ENCODE peak calls at places on chromosomes 5 and 9, in eight cellular contexts. One of them, this sample, is unnamed.
A peak's percentile ranks its signal among the peaks of the same experiment; 100 is the strongest.

GRCh38 chr5:108983456-108984092 is 235.9 kb downstream of the FER start:
- DNase-seq in Peyer's patch: no peak
- DNase-seq in A172: no peak
- DNase-seq in RWPE1: no peak
- DNase-seq in stimulated activated CD8-positive, alpha-beta memory T cell treated with anti-CD3 and anti-CD28 coated beads, Interleukin-7, amount 100 ng/mL, for 1 hour: no peak
- DNase-seq in Jurkat, Clone E6-1: no peak
- DNase-seq in occipital lobe: no peak
- DNase-seq in GM23248: peak; percentile 60
- DNase-seq in this sample: no peak

GRCh38 chr5:160021818-160022446 is 13.0 kb downstream of the TTC1 start:
- DNase-seq in Peyer's patch: peak; percentile 32
- DNase-seq in A172: peak; percentile 55
- DNase-seq in RWPE1: peak; percentile 71
- DNase-seq in stimulated activated CD8-positive, alpha-beta memory T cell treated with anti-CD3 and anti-CD28 coated beads, Interleukin-7, amount 100 ng/mL, for 1 hour: peak; percentile 11
- DNase-seq in Jurkat, Clone E6-1: peak; percentile 63
- DNase-seq in occipital lobe: peak; percentile 16
- DNase-seq in GM23248: peak; percentile 72
- DNase-seq in this sample: peak; percentile 37

GRCh38 chr5:73564018-73564417 is 1.4 kb downstream of the ANKRA2 start:
- DNase-seq in Peyer's patch: no peak
- DNase-seq in A172: no peak
- DNase-seq in RWPE1: no peak
- DNase-seq in stimulated activated CD8-positive, alpha-beta memory T cell treated with anti-CD3 and anti-CD28 coated beads, Interleukin-7, amount 100 ng/mL, for 1 hour: no peak
- DNase-seq in Jurkat, Clone E6-1: no peak
- DNase-seq in occipital lobe: no peak
- DNase-seq in GM23248: peak; percentile 29
- DNase-seq in this sample: no peak

GRCh38 chr5:114412509-114413171 is 50.8 kb downstream of the KCNN2 start:
- DNase-seq in Peyer's patch: no peak
- DNase-seq in A172: peak; percentile 76
- DNase-seq in RWPE1: peak; percentile 55
- DNase-seq in stimulated activated CD8-positive, alpha-beta memory T cell treated with anti-CD3 and anti-CD28 coated beads, Interleukin-7, amount 100 ng/mL, for 1 hour: no peak
- DNase-seq in Jurkat, Clone E6-1: no peak
- DNase-seq in occipital lobe: no peak
- DNase-seq in GM23248: peak; percentile 60
- DNase-seq in this sample: peak; percentile 45

GRCh38 chr5:147911427-147911826 is 5.1 kb upstream of the C5orf46 start:
- DNase-seq in Peyer's patch: no peak
- DNase-seq in A172: no peak
- DNase-seq in RWPE1: no peak
- DNase-seq in stimulated activated CD8-positive, alpha-beta memory T cell treated with anti-CD3 and anti-CD28 coated beads, Interleukin-7, amount 100 ng/mL, for 1 hour: no peak
- DNase-seq in Jurkat, Clone E6-1: no peak
- DNase-seq in occipital lobe: no peak
- DNase-seq in GM23248: no peak
- DNase-seq in this sample: no peak

GRCh38 chr5:146130440-146131045 is 25.2 kb upstream of the PLAC8L1 start:
- DNase-seq in Peyer's patch: no peak
- DNase-seq in A172: peak; percentile 33
- DNase-seq in RWPE1: peak; percentile 11
- DNase-seq in stimulated activated CD8-positive, alpha-beta memory T cell treated with anti-CD3 and anti-CD28 coated beads, Interleukin-7, amount 100 ng/mL, for 1 hour: no peak
- DNase-seq in Jurkat, Clone E6-1: no peak
- DNase-seq in occipital lobe: no peak
- DNase-seq in GM23248: peak; percentile 66
- DNase-seq in this sample: peak; percentile 0

GRCh38 chr9:35538361-35539234 is 48.7 kb downstream of the RUSC2 start:
- DNase-seq in Peyer's patch: no peak
- DNase-seq in A172: peak; percentile 11
- DNase-seq in RWPE1: no peak
- DNase-seq in stimulated activated CD8-positive, alpha-beta memory T cell treated with anti-CD3 and anti-CD28 coated beads, Interleukin-7, amount 100 ng/mL, for 1 hour: no peak
- DNase-seq in Jurkat, Clone E6-1: no peak
- DNase-seq in occipital lobe: peak; percentile 69
- DNase-seq in GM23248: peak; percentile 90
- DNase-seq in this sample: no peak

GRCh38 chr5:35736280-35736679 is 118.6 kb downstream of the SPEF2 start:
- DNase-seq in Peyer's patch: no peak
- DNase-seq in A172: no peak
- DNase-seq in RWPE1: no peak
- DNase-seq in stimulated activated CD8-positive, alpha-beta memory T cell treated with anti-CD3 and anti-CD28 coated beads, Interleukin-7, amount 100 ng/mL, for 1 hour: no peak
- DNase-seq in Jurkat, Clone E6-1: no peak
- DNase-seq in occipital lobe: no peak
- DNase-seq in GM23248: peak; percentile 24
- DNase-seq in this sample: no peak

GRCh38 chr5:148623741-148624140 is 30.6 kb downstream of the HTR4 start:
- DNase-seq in Peyer's patch: no peak
- DNase-seq in A172: peak; percentile 84
- DNase-seq in RWPE1: peak; percentile 88
- DNase-seq in stimulated activated CD8-positive, alpha-beta memory T cell treated with anti-CD3 and anti-CD28 coated beads, Interleukin-7, amount 100 ng/mL, for 1 hour: no peak
- DNase-seq in Jurkat, Clone E6-1: no peak
- DNase-seq in occipital lobe: no peak
- DNase-seq in GM23248: no peak
- DNase-seq in this sample: peak; percentile 2

GRCh38 chr5:78653969-78654368 is 5.4 kb upstream of the LHFPL2 start:
- DNase-seq in Peyer's patch: no peak
- DNase-seq in A172: no peak
- DNase-seq in RWPE1: no peak
- DNase-seq in stimulated activated CD8-positive, alpha-beta memory T cell treated with anti-CD3 and anti-CD28 coated beads, Interleukin-7, amount 100 ng/mL, for 1 hour: no peak
- DNase-seq in Jurkat, Clone E6-1: no peak
- DNase-seq in occipital lobe: no peak
- DNase-seq in GM23248: no peak
- DNase-seq in this sample: no peak

GRCh38 chr5:139774980-139775654 is 20.5 kb upstream of the PSD2 start:
- DNase-seq in Peyer's patch: peak; percentile 76
- DNase-seq in A172: no peak
- DNase-seq in RWPE1: peak; percentile 71
- DNase-seq in stimulated activated CD8-positive, alpha-beta memory T cell treated with anti-CD3 and anti-CD28 coated beads, Interleukin-7, amount 100 ng/mL, for 1 hour: peak; percentile 67
- DNase-seq in Jurkat, Clone E6-1: peak; percentile 29
- DNase-seq in occipital lobe: peak; percentile 54
- DNase-seq in GM23248: peak; percentile 78
- DNase-seq in this sample: peak; percentile 23

GRCh38 chr9:88803551-88804288 is 187.5 kb upstream of the S1PR3 start:
- DNase-seq in Peyer's patch: no peak
- DNase-seq in A172: no peak
- DNase-seq in RWPE1: no peak
- DNase-seq in stimulated activated CD8-positive, alpha-beta memory T cell treated with anti-CD3 and anti-CD28 coated beads, Interleukin-7, amount 100 ng/mL, for 1 hour: no peak
- DNase-seq in Jurkat, Clone E6-1: no peak
- DNase-seq in occipital lobe: no peak
- DNase-seq in GM23248: no peak
- DNase-seq in this sample: no peak

GRCh38 chr5:141947366-141947765 is 10.6 kb downstream of the PCDH12 start:
- DNase-seq in Peyer's patch: no peak
- DNase-seq in A172: no peak
- DNase-seq in RWPE1: no peak
- DNase-seq in stimulated activated CD8-positive, alpha-beta memory T cell treated with anti-CD3 and anti-CD28 coated beads, Interleukin-7, amount 100 ng/mL, for 1 hour: no peak
- DNase-seq in Jurkat, Clone E6-1: no peak
- DNase-seq in occipital lobe: no peak
- DNase-seq in GM23248: no peak
- DNase-seq in this sample: no peak

GRCh38 chr5:125257057-125257970 is 510.9 kb upstream of the ZNF608 start:
- DNase-seq in Peyer's patch: no peak
- DNase-seq in A172: no peak
- DNase-seq in RWPE1: no peak
- DNase-seq in stimulated activated CD8-positive, alpha-beta memory T cell treated with anti-CD3 and anti-CD28 coated beads, Interleukin-7, amount 100 ng/mL, for 1 hour: no peak
- DNase-seq in Jurkat, Clone E6-1: no peak
- DNase-seq in occipital lobe: no peak
- DNase-seq in GM23248: peak; percentile 6
- DNase-seq in this sample: no peak

GRCh38 chr5:74641014-74641777 is 668 bp upstream of the ENC1 start:
- DNase-seq in Peyer's patch: peak; percentile 54
- DNase-seq in A172: peak; percentile 89
- DNase-seq in RWPE1: peak; percentile 70
- DNase-seq in stimulated activated CD8-positive, alpha-beta memory T cell treated with anti-CD3 and anti-CD28 coated beads, Interleukin-7, amount 100 ng/mL, for 1 hour: no peak
- DNase-seq in Jurkat, Clone E6-1: no peak
- DNase-seq in occipital lobe: peak; percentile 61
- DNase-seq in GM23248: peak; percentile 91
- DNase-seq in this sample: no peak

GRCh38 chr9:97564291-97565175 is 63.1 kb downstream of the TMOD1 start:
- DNase-seq in Peyer's patch: no peak
- DNase-seq in A172: peak; percentile 90
- DNase-seq in RWPE1: peak; percentile 30
- DNase-seq in stimulated activated CD8-positive, alpha-beta memory T cell treated with anti-CD3 and anti-CD28 coated beads, Interleukin-7, amount 100 ng/mL, for 1 hour: no peak
- DNase-seq in Jurkat, Clone E6-1: no peak
- DNase-seq in occipital lobe: peak; percentile 47
- DNase-seq in GM23248: peak; percentile 71
- DNase-seq in this sample: peak; percentile 59

GRCh38 chr9:137804908-137805356 is 72.7 kb upstream of the CACNA1B start:
- DNase-seq in Peyer's patch: no peak
- DNase-seq in A172: no peak
- DNase-seq in RWPE1: peak; percentile 40
- DNase-seq in stimulated activated CD8-positive, alpha-beta memory T cell treated with anti-CD3 and anti-CD28 coated beads, Interleukin-7, amount 100 ng/mL, for 1 hour: no peak
- DNase-seq in Jurkat, Clone E6-1: no peak
- DNase-seq in occipital lobe: no peak
- DNase-seq in GM23248: peak; percentile 47
- DNase-seq in this sample: no peak

GRCh38 chr5:10610058-10610457 is 46.2 kb downstream of the ANKRD33B start:
- DNase-seq in Peyer's patch: no peak
- DNase-seq in A172: no peak
- DNase-seq in RWPE1: no peak
- DNase-seq in stimulated activated CD8-positive, alpha-beta memory T cell treated with anti-CD3 and anti-CD28 coated beads, Interleukin-7, amount 100 ng/mL, for 1 hour: no peak
- DNase-seq in Jurkat, Clone E6-1: no peak
- DNase-seq in occipital lobe: no peak
- DNase-seq in GM23248: no peak
- DNase-seq in this sample: no peak

GRCh38 chr5:9324348-9325056 is 221.4 kb downstream of the SEMA5A start:
- DNase-seq in Peyer's patch: no peak
- DNase-seq in A172: peak; percentile 40
- DNase-seq in RWPE1: no peak
- DNase-seq in stimulated activated CD8-positive, alpha-beta memory T cell treated with anti-CD3 and anti-CD28 coated beads, Interleukin-7, amount 100 ng/mL, for 1 hour: no peak
- DNase-seq in Jurkat, Clone E6-1: no peak
- DNase-seq in occipital lobe: no peak
- DNase-seq in GM23248: no peak
- DNase-seq in this sample: no peak

GRCh38 chr5:1641041-1641440 is 117.3 kb upstream of the LPCAT1 start:
- DNase-seq in Peyer's patch: no peak
- DNase-seq in A172: no peak
- DNase-seq in RWPE1: no peak
- DNase-seq in stimulated activated CD8-positive, alpha-beta memory T cell treated with anti-CD3 and anti-CD28 coated beads, Interleukin-7, amount 100 ng/mL, for 1 hour: no peak
- DNase-seq in Jurkat, Clone E6-1: no peak
- DNase-seq in occipital lobe: no peak
- DNase-seq in GM23248: no peak
- DNase-seq in this sample: no peak

GRCh38 chr5:132017738-132018625 is 6.5 kb upstream of the ACSL6 start:
- DNase-seq in Peyer's patch: no peak
- DNase-seq in A172: no peak
- DNase-seq in RWPE1: no peak
- DNase-seq in stimulated activated CD8-positive, alpha-beta memory T cell treated with anti-CD3 and anti-CD28 coated beads, Interleukin-7, amount 100 ng/mL, for 1 hour: no peak
- DNase-seq in Jurkat, Clone E6-1: no peak
- DNase-seq in occipital lobe: no peak
- DNase-seq in GM23248: no peak
- DNase-seq in this sample: no peak

GRCh38 chr9:137307255-137308101 is 5.4 kb upstream of the NRARP start:
- DNase-seq in Peyer's patch: no peak
- DNase-seq in A172: no peak
- DNase-seq in RWPE1: no peak
- DNase-seq in stimulated activated CD8-positive, alpha-beta memory T cell treated with anti-CD3 and anti-CD28 coated beads, Interleukin-7, amount 100 ng/mL, for 1 hour: no peak
- DNase-seq in Jurkat, Clone E6-1: no peak
- DNase-seq in occipital lobe: no peak
- DNase-seq in GM23248: no peak
- DNase-seq in this sample: no peak

GRCh38 chr5:40594811-40595210 is 84.9 kb upstream of the PTGER4 start:
- DNase-seq in Peyer's patch: no peak
- DNase-seq in A172: no peak
- DNase-seq in RWPE1: no peak
- DNase-seq in stimulated activated CD8-positive, alpha-beta memory T cell treated with anti-CD3 and anti-CD28 coated beads, Interleukin-7, amount 100 ng/mL, for 1 hour: no peak
- DNase-seq in Jurkat, Clone E6-1: no peak
- DNase-seq in occipital lobe: no peak
- DNase-seq in GM23248: no peak
- DNase-seq in this sample: no peak

GRCh38 chr5:151053796-151054490 is 26.9 kb downstream of the TNIP1 start:
- DNase-seq in Peyer's patch: no peak
- DNase-seq in A172: no peak
- DNase-seq in RWPE1: no peak
- DNase-seq in stimulated activated CD8-positive, alpha-beta memory T cell treated with anti-CD3 and anti-CD28 coated beads, Interleukin-7, amount 100 ng/mL, for 1 hour: no peak
- DNase-seq in Jurkat, Clone E6-1: no peak
- DNase-seq in occipital lobe: no peak
- DNase-seq in GM23248: peak; percentile 36
- DNase-seq in this sample: no peak

GRCh38 chr5:148932355-148932935 is 106.0 kb downstream of the ADRB2 start:
- DNase-seq in Peyer's patch: no peak
- DNase-seq in A172: no peak
- DNase-seq in RWPE1: no peak
- DNase-seq in stimulated activated CD8-positive, alpha-beta memory T cell treated with anti-CD3 and anti-CD28 coated beads, Interleukin-7, amount 100 ng/mL, for 1 hour: no peak
- DNase-seq in Jurkat, Clone E6-1: no peak
- DNase-seq in occipital lobe: no peak
- DNase-seq in GM23248: peak; percentile 31
- DNase-seq in this sample: no peak

GRCh38 chr5:24363789-24364534 is 280.8 kb downstream of the CDH10 start:
- DNase-seq in Peyer's patch: no peak
- DNase-seq in A172: no peak
- DNase-seq in RWPE1: peak; percentile 7
- DNase-seq in stimulated activated CD8-positive, alpha-beta memory T cell treated with anti-CD3 and anti-CD28 coated beads, Interleukin-7, amount 100 ng/mL, for 1 hour: no peak
- DNase-seq in Jurkat, Clone E6-1: peak; percentile 22
- DNase-seq in occipital lobe: no peak
- DNase-seq in GM23248: no peak
- DNase-seq in this sample: no peak

GRCh38 chr9:124453586-124454191 is 3.4 kb downstream of the ADGRD2 start:
- DNase-seq in Peyer's patch: no peak
- DNase-seq in A172: no peak
- DNase-seq in RWPE1: no peak
- DNase-seq in stimulated activated CD8-positive, alpha-beta memory T cell treated with anti-CD3 and anti-CD28 coated beads, Interleukin-7, amount 100 ng/mL, for 1 hour: no peak
- DNase-seq in Jurkat, Clone E6-1: no peak
- DNase-seq in occipital lobe: no peak
- DNase-seq in GM23248: no peak
- DNase-seq in this sample: no peak

GRCh38 chr5:43352916-43353315 is 39.7 kb upstream of the HMGCS1 start:
- DNase-seq in Peyer's patch: no peak
- DNase-seq in A172: no peak
- DNase-seq in RWPE1: no peak
- DNase-seq in stimulated activated CD8-positive, alpha-beta memory T cell treated with anti-CD3 and anti-CD28 coated beads, Interleukin-7, amount 100 ng/mL, for 1 hour: no peak
- DNase-seq in Jurkat, Clone E6-1: no peak
- DNase-seq in occipital lobe: no peak
- DNase-seq in GM23248: no peak
- DNase-seq in this sample: peak; percentile 17

GRCh38 chr9:107190031-107190935 is 92.8 kb upstream of the RAD23B start:
- DNase-seq in Peyer's patch: no peak
- DNase-seq in A172: peak; percentile 64
- DNase-seq in RWPE1: peak; percentile 90
- DNase-seq in stimulated activated CD8-positive, alpha-beta memory T cell treated with anti-CD3 and anti-CD28 coated beads, Interleukin-7, amount 100 ng/mL, for 1 hour: no peak
- DNase-seq in Jurkat, Clone E6-1: no peak
- DNase-seq in occipital lobe: no peak
- DNase-seq in GM23248: peak; percentile 80
- DNase-seq in this sample: no peak

GRCh38 chr5:158810615-158811014 is 289.1 kb downstream of the EBF1 start:
- DNase-seq in Peyer's patch: no peak
- DNase-seq in A172: no peak
- DNase-seq in RWPE1: no peak
- DNase-seq in stimulated activated CD8-positive, alpha-beta memory T cell treated with anti-CD3 and anti-CD28 coated beads, Interleukin-7, amount 100 ng/mL, for 1 hour: no peak
- DNase-seq in Jurkat, Clone E6-1: no peak
- DNase-seq in occipital lobe: no peak
- DNase-seq in GM23248: no peak
- DNase-seq in this sample: no peak

GRCh38 chr9:129305246-129305645 is 127.2 kb upstream of the IER5L start:
- DNase-seq in Peyer's patch: no peak
- DNase-seq in A172: no peak
- DNase-seq in RWPE1: no peak
- DNase-seq in stimulated activated CD8-positive, alpha-beta memory T cell treated with anti-CD3 and anti-CD28 coated beads, Interleukin-7, amount 100 ng/mL, for 1 hour: no peak
- DNase-seq in Jurkat, Clone E6-1: no peak
- DNase-seq in occipital lobe: no peak
- DNase-seq in GM23248: no peak
- DNase-seq in this sample: no peak

GRCh38 chr9:35108946-35109575 is 6.1 kb upstream of the STOML2 start:
- DNase-seq in Peyer's patch: no peak
- DNase-seq in A172: no peak
- DNase-seq in RWPE1: no peak
- DNase-seq in stimulated activated CD8-positive, alpha-beta memory T cell treated with anti-CD3 and anti-CD28 coated beads, Interleukin-7, amount 100 ng/mL, for 1 hour: no peak
- DNase-seq in Jurkat, Clone E6-1: no peak
- DNase-seq in occipital lobe: no peak
- DNase-seq in GM23248: no peak
- DNase-seq in this sample: no peak

GRCh38 chr9:137272241-137273094 is 5.1 kb upstream of the TOR4A start:
- DNase-seq in Peyer's patch: no peak
- DNase-seq in A172: no peak
- DNase-seq in RWPE1: no peak
- DNase-seq in stimulated activated CD8-positive, alpha-beta memory T cell treated with anti-CD3 and anti-CD28 coated beads, Interleukin-7, amount 100 ng/mL, for 1 hour: no peak
- DNase-seq in Jurkat, Clone E6-1: no peak
- DNase-seq in occipital lobe: no peak
- DNase-seq in GM23248: no peak
- DNase-seq in this sample: no peak

GRCh38 chr5:8462565-8462964 is 593.6 kb downstream of the MTRR start:
- DNase-seq in Peyer's patch: no peak
- DNase-seq in A172: no peak
- DNase-seq in RWPE1: no peak
- DNase-seq in stimulated activated CD8-positive, alpha-beta memory T cell treated with anti-CD3 and anti-CD28 coated beads, Interleukin-7, amount 100 ng/mL, for 1 hour: no peak
- DNase-seq in Jurkat, Clone E6-1: no peak
- DNase-seq in occipital lobe: no peak
- DNase-seq in GM23248: no peak
- DNase-seq in this sample: no peak